ENCODE peak calls at places on chromosomes 3 and 15, in six cellular contexts. D, Q, X, O, T and J are unnamed samples.
A peak's percentile ranks its signal among the peaks of the same experiment; 100 is the strongest.

GRCh38 chr3:42730706-42731420 is 28.3 kb upstream of the HHATL start:
- DNase-seq in O (no peak), D (no peak), T (no peak), Q (no peak), X (no peak), J (no peak)

GRCh38 chr3:186788482-186789370 is 5.3 kb downstream of the EIF4A2 start:
- DNase-seq in X (no peak), O (no peak), T (no peak), Q (no peak), D (no peak), J (no peak)

GRCh38 chr15:46815765-46816164 is 901.5 kb upstream of the SEMA6D start:
- DNase-seq in O (no peak), D (no peak), T (no peak), Q (no peak), X (no peak), J (no peak)

GRCh38 chr3:14805946-14806537 is 12.7 kb upstream of the FGD5 start:
- DNase-seq in X (no peak), D (no peak), O (no peak), Q (no peak), T (no peak), J (no peak)

GRCh38 chr15:88139936-88140335 is 116.6 kb downstream of the NTRK3 start:
- DNase-seq in O (no peak), X (no peak), D (no peak), T (no peak), Q (no peak), J (peak; percentile 14)

GRCh38 chr3:36546196-36546595 is 165.9 kb downstream of the STAC start:
- DNase-seq in D (no peak), Q (no peak), O (no peak), X (no peak), T (no peak), J (no peak)

GRCh38 chr3:105040026-105040622 is 326.6 kb upstream of the ALCAM start:
- DNase-seq in X (peak; percentile 5), Q (no peak), T (no peak), O (no peak), D (no peak), J (peak; percentile 19)

GRCh38 chr3:5002871-5003247 is 23.6 kb downstream of the BHLHE40 start:
- DNase-seq in T (no peak), O (no peak), D (no peak), X (no peak), Q (no peak), J (no peak)

GRCh38 chr15:45107941-45108630 is 5.9 kb downstream of the DUOX2 start:
- DNase-seq in X (no peak), Q (no peak), T (no peak), D (no peak), O (no peak), J (no peak)

GRCh38 chr3:138862531-138862923 is 27.8 kb upstream of the PIK3CB start:
- DNase-seq in D (no peak), T (no peak), Q (peak; percentile 37), O (no peak), X (no peak), J (no peak)

GRCh38 chr15:101019351-101019750 is 100.2 kb downstream of the LRRK1 start:
- DNase-seq in X (no peak), D (no peak), O (no peak), T (no peak), Q (no peak), J (peak; percentile 41)

GRCh38 chr3:135646873-135647272 is 318.7 kb upstream of the PPP2R3A start:
- DNase-seq in O (no peak), T (no peak), D (no peak), X (no peak), Q (no peak), J (no peak)

GRCh38 chr3:50708620-50709019 is 33.9 kb downstream of the DOCK3 start:
- DNase-seq in D (no peak), X (no peak), T (no peak), O (no peak), Q (no peak), J (peak; percentile 61)

GRCh38 chr3:112086018-112086854 is at the start of gene C3orf52:
- DNase-seq in Q (peak; percentile 61), X (peak; percentile 35), T (peak; percentile 97), O (peak; percentile 38), D (peak; percentile 66), J (peak; percentile 95)

GRCh38 chr15:100873029-100873677 is 6.5 kb upstream of the ALDH1A3 start:
- DNase-seq in X (peak; percentile 50), Q (peak; percentile 82), T (peak; percentile 84), D (peak; percentile 43), O (peak; percentile 10), J (peak; percentile 87)

GRCh38 chr15:56969265-56969895 is 50.9 kb downstream of the TCF12 start:
- DNase-seq in T (no peak), X (no peak), Q (no peak), D (no peak), O (no peak), J (no peak)

GRCh38 chr3:129230311-129231019 is 18.9 kb upstream of the COPG1 start:
- DNase-seq in D (peak; percentile 34), Q (no peak), X (no peak), O (no peak), T (no peak), J (no peak)

GRCh38 chr3:161263057-161263456 is 41.9 kb downstream of the NMD3 start:
- DNase-seq in Q (no peak), D (no peak), O (no peak), T (no peak), X (no peak), J (peak; percentile 28)

GRCh38 chr3:11567516-11568467 is 75.9 kb downstream of the VGLL4 start:
- DNase-seq in O (no peak), X (peak; percentile 61), T (no peak), D (no peak), Q (no peak), J (peak; percentile 92)

GRCh38 chr3:16063603-16064002 is 110.9 kb upstream of the GALNT15 start:
- DNase-seq in Q (no peak), X (no peak), D (no peak), T (no peak), O (no peak), J (no peak)

GRCh38 chr3:191369081-191370010 is 39.0 kb upstream of the UTS2B start:
- DNase-seq in D (no peak), Q (no peak), T (no peak), O (no peak), X (no peak), J (no peak)

GRCh38 chr3:58013973-58014649 is 5.9 kb downstream of the FLNB start:
- DNase-seq in Q (peak; percentile 45), T (no peak), X (no peak), D (no peak), O (no peak), J (peak; percentile 84)

GRCh38 chr3:109346770-109347295 is 9.5 kb upstream of the DPPA4 start:
- DNase-seq in T (no peak), X (no peak), Q (no peak), D (no peak), O (no peak), J (peak; percentile 58)

GRCh38 chr15:64682255-64682654 is 93.1 kb downstream of the RBPMS2 start:
- DNase-seq in D (no peak), O (no peak), X (no peak), Q (no peak), T (no peak), J (no peak)

GRCh38 chr3:177679568-177680441 is 482.5 kb upstream of the TBL1XR1 start:
- DNase-seq in X (peak; percentile 33), D (peak; percentile 41), Q (no peak), O (no peak), T (no peak), J (peak; percentile 67)

GRCh38 chr3:151863611-151864010 is 9.8 kb upstream of the SUCNR1 start:
- DNase-seq in Q (no peak), X (no peak), O (no peak), D (no peak), T (no peak), J (no peak)

GRCh38 chr3:167605871-167606270 is 47.9 kb downstream of the WDR49 start:
- DNase-seq in D (no peak), X (no peak), T (no peak), O (no peak), Q (no peak), J (no peak)

GRCh38 chr3:32586361-32586760 is 15.7 kb upstream of the DYNC1LI1 start:
- DNase-seq in D (no peak), O (no peak), T (no peak), Q (no peak), X (no peak), J (no peak)

GRCh38 chr15:100818927-100819326 is 60.7 kb upstream of the ALDH1A3 start:
- DNase-seq in D (no peak), X (no peak), T (no peak), Q (no peak), O (no peak), J (peak; percentile 61)

GRCh38 chr15:77496710-77497107 is 76.0 kb downstream of the HMG20A start:
- DNase-seq in Q (peak; percentile 95), X (no peak), T (peak; percentile 87), O (peak; percentile 51), D (peak; percentile 76), J (peak; percentile 94)

GRCh38 chr15:36950371-36950770 is 150.0 kb downstream of the MEIS2 start:
- DNase-seq in Q (no peak), T (no peak), X (no peak), D (no peak), O (no peak), J (no peak)